ENCODE peak calls at places on chromosome 12, in six cellular contexts. One of them, this sample, is unnamed. For H3F3A, the result is how much of the 10 kb centered on the place peaks cover.

GRCh38 chr12:109291531-109292341 is 17.3 kb downstream of the FOXN4 start:
- DNase-seq in GM23338: peak
- DNase-seq in neural progenitor cell: peak
- DNase-seq in PC-3: no peak
- DNase-seq in SK-N-SH: peak
- DNase-seq in MM.1S: no peak
- DNase-seq in this sample: peak

GRCh38 chr12:109223211-109223610 is 85.9 kb downstream of the FOXN4 start:
- DNase-seq in GM23338: no peak
- DNase-seq in neural progenitor cell: no peak
- DNase-seq in PC-3: no peak
- DNase-seq in SK-N-SH: no peak
- DNase-seq in MM.1S: no peak
- DNase-seq in this sample: no peak

GRCh38 chr12:104906695-104907094 is 51.4 kb downstream of the SLC41A2 start:
- DNase-seq in GM23338: no peak
- DNase-seq in neural progenitor cell: no peak
- DNase-seq in PC-3: peak
- DNase-seq in SK-N-SH: no peak
- DNase-seq in MM.1S: no peak
- DNase-seq in this sample: no peak

GRCh38 chr12:88538697-88539096 is 41.6 kb downstream of the KITLG start:
- DNase-seq in GM23338: no peak
- DNase-seq in neural progenitor cell: no peak
- DNase-seq in PC-3: no peak
- DNase-seq in SK-N-SH: no peak
- DNase-seq in MM.1S: no peak
- DNase-seq in this sample: no peak

GRCh38 chr12:52798671-52799497 is 3.0 kb upstream of the KRT3 start:
- DNase-seq in GM23338: no peak
- DNase-seq in neural progenitor cell: no peak
- DNase-seq in PC-3: peak
- DNase-seq in SK-N-SH: no peak
- DNase-seq in MM.1S: no peak
- DNase-seq in this sample: peak

GRCh38 chr12:89173096-89173495 is 179.2 kb downstream of the DUSP6 start:
- DNase-seq in GM23338: no peak
- DNase-seq in neural progenitor cell: no peak
- DNase-seq in PC-3: no peak
- DNase-seq in SK-N-SH: no peak
- DNase-seq in MM.1S: no peak
- DNase-seq in this sample: no peak

GRCh38 chr12:59372971-59373370 is 222.9 kb upstream of the SLC16A7 start:
- DNase-seq in GM23338: peak
- DNase-seq in neural progenitor cell: peak
- DNase-seq in PC-3: peak
- DNase-seq in SK-N-SH: no peak
- DNase-seq in MM.1S: no peak
- DNase-seq in this sample: peak

GRCh38 chr12:10801727-10802126 is 700 bp downstream of the TAS2R7 start:
- DNase-seq in GM23338: no peak
- DNase-seq in neural progenitor cell: peak
- DNase-seq in PC-3: no peak
- DNase-seq in SK-N-SH: no peak
- DNase-seq in MM.1S: no peak
- DNase-seq in this sample: no peak

GRCh38 chr12:56129210-56129691 is 1.2 kb downstream of the ESYT1 start:
- DNase-seq in GM23338: peak
- DNase-seq in neural progenitor cell: peak
- DNase-seq in PC-3: peak
- DNase-seq in SK-N-SH: peak
- DNase-seq in MM.1S: peak
- DNase-seq in this sample: peak

GRCh38 chr12:97164936-97165335 is 257.9 kb downstream of the NEDD1 start:
- DNase-seq in GM23338: no peak
- DNase-seq in neural progenitor cell: no peak
- DNase-seq in PC-3: no peak
- DNase-seq in SK-N-SH: no peak
- DNase-seq in MM.1S: no peak
- DNase-seq in this sample: no peak

GRCh38 chr12:81520064-81520945 is 238.8 kb downstream of the PPFIA2 start:
- DNase-seq in GM23338: no peak
- DNase-seq in neural progenitor cell: no peak
- DNase-seq in PC-3: no peak
- DNase-seq in SK-N-SH: no peak
- DNase-seq in MM.1S: peak
- DNase-seq in this sample: no peak

GRCh38 chr12:109462868-109463692 is 14.0 kb downstream of the KCTD10 start:
- DNase-seq in GM23338: peak
- DNase-seq in neural progenitor cell: peak
- DNase-seq in PC-3: peak
- DNase-seq in SK-N-SH: peak
- DNase-seq in MM.1S: no peak
- DNase-seq in this sample: peak

GRCh38 chr12:18250313-18250916 is 10.9 kb upstream of the PIK3C2G start:
- DNase-seq in GM23338: peak
- DNase-seq in neural progenitor cell: peak
- DNase-seq in PC-3: peak
- DNase-seq in SK-N-SH: peak
- DNase-seq in MM.1S: peak
- DNase-seq in this sample: peak

GRCh38 chr12:4987076-4987775 is 56.5 kb upstream of the KCNA5 start:
- DNase-seq in GM23338: no peak
- DNase-seq in neural progenitor cell: no peak
- DNase-seq in PC-3: no peak
- DNase-seq in SK-N-SH: no peak
- DNase-seq in MM.1S: no peak
- DNase-seq in this sample: no peak

GRCh38 chr12:87201598-87201997 is 827.6 kb downstream of the C12orf50 start:
- DNase-seq in GM23338: no peak
- DNase-seq in neural progenitor cell: no peak
- DNase-seq in PC-3: no peak
- DNase-seq in SK-N-SH: no peak
- DNase-seq in MM.1S: no peak
- DNase-seq in this sample: no peak

GRCh38 chr12:49017764-49018281 is 753 bp downstream of the PRKAG1 start:
- DNase-seq in GM23338: no peak
- DNase-seq in neural progenitor cell: no peak
- DNase-seq in PC-3: peak
- DNase-seq in SK-N-SH: peak
- DNase-seq in MM.1S: no peak
- DNase-seq in this sample: peak

GRCh38 chr12:2841056-2841455 is 6.2 kb upstream of the NRIP2 start:
- DNase-seq in GM23338: no peak
- DNase-seq in neural progenitor cell: no peak
- DNase-seq in PC-3: no peak
- DNase-seq in SK-N-SH: peak
- DNase-seq in MM.1S: no peak
- DNase-seq in this sample: no peak

GRCh38 chr12:87801860-87802720 is 227.1 kb downstream of the C12orf50 start:
- DNase-seq in GM23338: no peak
- DNase-seq in neural progenitor cell: no peak
- DNase-seq in PC-3: peak
- DNase-seq in SK-N-SH: no peak
- DNase-seq in MM.1S: peak
- DNase-seq in this sample: peak

GRCh38 chr12:96421014-96421413 is 20.8 kb upstream of the CDK17 start:
- DNase-seq in GM23338: no peak
- DNase-seq in neural progenitor cell: no peak
- DNase-seq in PC-3: no peak
- DNase-seq in SK-N-SH: no peak
- DNase-seq in MM.1S: peak
- DNase-seq in this sample: no peak

GRCh38 chr12:71426648-71427047 is 12.9 kb upstream of the LGR5 start:
- DNase-seq in GM23338: no peak
- DNase-seq in neural progenitor cell: no peak
- DNase-seq in PC-3: peak
- DNase-seq in SK-N-SH: no peak
- DNase-seq in MM.1S: no peak
- DNase-seq in this sample: peak

GRCh38 chr12:62248873-62249272 is 11.3 kb upstream of the USP15 start:
- DNase-seq in GM23338: no peak
- DNase-seq in neural progenitor cell: no peak
- DNase-seq in PC-3: peak
- DNase-seq in SK-N-SH: no peak
- DNase-seq in MM.1S: no peak
- DNase-seq in this sample: peak

GRCh38 chr12:52355181-52355580 is 12.1 kb downstream of the KRT85 start:
- DNase-seq in GM23338: no peak
- DNase-seq in neural progenitor cell: no peak
- DNase-seq in PC-3: no peak
- DNase-seq in SK-N-SH: no peak
- DNase-seq in MM.1S: no peak
- DNase-seq in this sample: peak

GRCh38 chr12:94722664-94723063 is 72.3 kb upstream of the TMCC3 start:
- DNase-seq in GM23338: no peak
- DNase-seq in neural progenitor cell: no peak
- DNase-seq in PC-3: no peak
- DNase-seq in SK-N-SH: no peak
- DNase-seq in MM.1S: no peak
- DNase-seq in this sample: peak

DNA sequence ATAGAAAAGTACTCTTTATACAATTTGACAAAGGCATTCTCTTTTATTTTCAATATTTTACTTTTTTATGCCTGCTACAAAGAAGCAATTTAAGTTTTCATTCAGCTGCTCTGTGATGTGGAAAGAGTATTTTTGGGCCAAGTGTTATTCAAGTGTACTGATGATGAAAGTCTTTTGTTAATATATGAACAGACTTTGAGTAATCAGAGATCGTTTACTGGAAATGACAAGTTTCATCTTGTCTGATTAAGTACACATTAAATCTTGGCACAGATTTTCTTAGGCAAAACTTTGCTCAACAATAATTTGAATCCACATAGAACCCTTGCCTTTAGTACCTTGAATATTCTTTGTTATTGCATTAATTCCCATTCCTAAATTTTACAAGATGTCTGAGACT is 13.3 kb upstream of the PZP start:
- DNase-seq in GM23338: no peak
- DNase-seq in neural progenitor cell: no peak
- DNase-seq in PC-3: no peak
- DNase-seq in SK-N-SH: no peak
- DNase-seq in MM.1S: no peak
- DNase-seq in this sample: no peak
- TF ChIP-seq EZH2phosphoT487 in GM23338: no peak
- TF ChIP-seq EZH2phosphoT487 in neural progenitor cell: no peak
- TF ChIP-seq EZH2phosphoT487 in PC-3: no peak
- TF ChIP-seq EZH2phosphoT487 in SK-N-SH: no peak
- TF ChIP-seq EZH2phosphoT487 in MM.1S: no peak
- TF ChIP-seq EZH2phosphoT487 in this sample: no peak

GRCh38 chr12:91219919-91220318 is 37.3 kb upstream of the DCN start:
- DNase-seq in GM23338: no peak
- DNase-seq in neural progenitor cell: no peak
- DNase-seq in PC-3: no peak
- DNase-seq in SK-N-SH: no peak
- DNase-seq in MM.1S: no peak
- DNase-seq in this sample: no peak
- H3F3A ChIP-seq in GM23338: under half
- H3F3A ChIP-seq in neural progenitor cell: under half
- H3F3A ChIP-seq in PC-3: under half
- H3F3A ChIP-seq in SK-N-SH: under half
- H3F3A ChIP-seq in MM.1S: under half
- H3F3A ChIP-seq in this sample: under half

GRCh38 chr12:22514875-22515274 is 29.5 kb downstream of the C2CD5 start:
- DNase-seq in GM23338: peak
- DNase-seq in neural progenitor cell: no peak
- DNase-seq in PC-3: no peak
- DNase-seq in SK-N-SH: no peak
- DNase-seq in MM.1S: no peak
- DNase-seq in this sample: no peak

GRCh38 chr12:22518067-22518719 is 26.1 kb downstream of the C2CD5 start:
- DNase-seq in GM23338: no peak
- DNase-seq in neural progenitor cell: no peak
- DNase-seq in PC-3: peak
- DNase-seq in SK-N-SH: no peak
- DNase-seq in MM.1S: no peak
- DNase-seq in this sample: no peak

GRCh38 chr12:22518998-22519397 is 25.3 kb downstream of the C2CD5 start:
- DNase-seq in GM23338: no peak
- DNase-seq in neural progenitor cell: no peak
- DNase-seq in PC-3: no peak
- DNase-seq in SK-N-SH: no peak
- DNase-seq in MM.1S: no peak
- DNase-seq in this sample: peak
- TF ChIP-seq EZH2phosphoT487 in GM23338: no peak
- TF ChIP-seq EZH2phosphoT487 in neural progenitor cell: no peak
- TF ChIP-seq EZH2phosphoT487 in PC-3: no peak
- TF ChIP-seq EZH2phosphoT487 in SK-N-SH: no peak
- TF ChIP-seq EZH2phosphoT487 in MM.1S: no peak
- TF ChIP-seq EZH2phosphoT487 in this sample: no peak

GRCh38 chr12:6372403-6373003 is 2.9 kb downstream of the SCNN1A start:
- DNase-seq in GM23338: peak
- DNase-seq in neural progenitor cell: peak
- DNase-seq in PC-3: peak
- DNase-seq in SK-N-SH: no peak
- DNase-seq in MM.1S: peak
- DNase-seq in this sample: peak

GRCh38 chr12:6369916-6370575 is 5.3 kb downstream of the SCNN1A start:
- DNase-seq in GM23338: no peak
- DNase-seq in neural progenitor cell: no peak
- DNase-seq in PC-3: no peak
- DNase-seq in SK-N-SH: no peak
- DNase-seq in MM.1S: no peak
- DNase-seq in this sample: no peak

GRCh38 chr12:6370576-6370935 is 4.8 kb downstream of the SCNN1A start:
- DNase-seq in GM23338: no peak
- DNase-seq in neural progenitor cell: no peak
- DNase-seq in PC-3: no peak
- DNase-seq in SK-N-SH: no peak
- DNase-seq in MM.1S: no peak
- DNase-seq in this sample: no peak

GRCh38 chr12:6373022-6373787 is 2.2 kb downstream of the SCNN1A start:
- DNase-seq in GM23338: no peak
- DNase-seq in neural progenitor cell: no peak
- DNase-seq in PC-3: no peak
- DNase-seq in SK-N-SH: no peak
- DNase-seq in MM.1S: no peak
- DNase-seq in this sample: no peak

DNA sequence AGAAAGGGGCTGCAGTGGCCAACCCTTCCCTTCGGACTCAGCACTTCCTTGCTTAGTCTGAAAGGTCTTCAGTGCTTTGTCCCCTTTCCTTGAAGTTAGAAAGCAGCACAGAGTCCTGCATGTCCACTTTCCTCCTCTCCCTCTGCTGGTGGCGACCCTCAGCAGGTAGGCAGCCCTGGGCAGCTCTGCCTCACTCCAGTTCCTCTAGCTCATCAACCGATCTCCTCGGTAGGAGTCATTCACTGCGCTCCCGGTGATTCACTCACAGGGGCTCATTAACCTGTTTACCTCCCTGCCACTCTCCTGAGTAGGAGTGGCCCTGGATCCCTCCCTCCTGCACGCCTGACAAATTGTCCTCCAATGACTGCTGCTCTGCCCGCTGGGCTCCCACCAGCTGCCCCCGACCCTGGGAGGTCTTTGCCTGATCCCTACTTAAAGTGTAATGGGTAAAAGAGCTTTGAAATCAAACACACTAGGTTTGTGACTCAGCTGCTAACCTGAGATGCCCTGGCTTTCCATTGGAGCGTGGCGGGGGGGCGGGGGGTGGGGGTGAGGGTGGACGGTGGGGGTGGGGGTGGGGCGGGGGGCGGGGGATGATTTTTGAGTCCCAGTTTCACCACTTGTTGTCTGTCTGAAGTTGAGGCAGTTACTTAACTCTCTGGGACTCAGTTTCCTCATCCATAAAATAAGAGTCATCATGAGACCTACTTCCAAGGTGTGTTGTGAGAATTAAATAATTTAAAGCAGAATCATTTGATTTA is 4.2 kb downstream of the SCNN1A start:
- DNase-seq in GM23338: peak
- DNase-seq in neural progenitor cell: peak
- DNase-seq in PC-3: peak
- DNase-seq in SK-N-SH: no peak
- DNase-seq in MM.1S: no peak
- DNase-seq in this sample: peak
- H3F3A ChIP-seq in GM23338: under half
- H3F3A ChIP-seq in neural progenitor cell: under half
- H3F3A ChIP-seq in PC-3: under half
- H3F3A ChIP-seq in SK-N-SH: under half
- H3F3A ChIP-seq in MM.1S: under half
- H3F3A ChIP-seq in this sample: under half

This sample was measured in GM23248.